ENCODE peak calls at places on chromosomes 12 and 14, in seven cellular contexts. One of them, this sample, is unnamed.

GRCh38 chr12:116037941-116038837 is 239.3 kb downstream of the MED13L start:
- DNase-seq in ascending aorta: no peak
- DNase-seq in left ventricle myocardium inferior: no peak
- DNase-seq in OCI-LY7: no peak
- DNase-seq in GM23338: no peak
- DNase-seq in mammary epithelial cell: no peak
- DNase-seq in fibroblast of mammary gland: peak
- DNase-seq in this sample: no peak

GRCh38 chr12:27703720-27704452 is 6.7 kb upstream of the MRPS35 start:
- DNase-seq in ascending aorta: no peak
- DNase-seq in mammary epithelial cell: peak
- DNase-seq in OCI-LY7: peak
- DNase-seq in GM23338: peak
- DNase-seq in left ventricle myocardium inferior: peak
- DNase-seq in fibroblast of mammary gland: peak
- DNase-seq in this sample: peak

GRCh38 chr14:105908481-105908911 is 382.1 kb downstream of the TMEM121 start:
- DNase-seq in fibroblast of mammary gland: no peak
- DNase-seq in mammary epithelial cell: no peak
- DNase-seq in GM23338: no peak
- DNase-seq in OCI-LY7: no peak
- DNase-seq in ascending aorta: no peak
- DNase-seq in left ventricle myocardium inferior: no peak
- DNase-seq in this sample: peak

GRCh38 chr14:94112513-94113060 is 2.1 kb downstream of the IFI27 start:
- DNase-seq in fibroblast of mammary gland: no peak
- DNase-seq in GM23338: no peak
- DNase-seq in OCI-LY7: no peak
- DNase-seq in left ventricle myocardium inferior: no peak
- DNase-seq in ascending aorta: no peak
- DNase-seq in mammary epithelial cell: no peak
- DNase-seq in this sample: no peak

GRCh38 chr12:47820631-47821345 is 1.1 kb upstream of the HDAC7 start:
- DNase-seq in fibroblast of mammary gland: peak
- DNase-seq in OCI-LY7: no peak
- DNase-seq in ascending aorta: peak
- DNase-seq in GM23338: peak
- DNase-seq in left ventricle myocardium inferior: peak
- DNase-seq in mammary epithelial cell: peak
- DNase-seq in this sample: no peak

GRCh38 chr12:25843976-25844375 is 114.5 kb upstream of the RASSF8 start:
- DNase-seq in mammary epithelial cell: no peak
- DNase-seq in ascending aorta: no peak
- DNase-seq in fibroblast of mammary gland: no peak
- DNase-seq in OCI-LY7: no peak
- DNase-seq in left ventricle myocardium inferior: no peak
- DNase-seq in GM23338: no peak
- DNase-seq in this sample: no peak

GRCh38 chr12:51449569-51450246 is 25.1 kb downstream of the SLC4A8 start:
- DNase-seq in GM23338: no peak
- DNase-seq in ascending aorta: no peak
- DNase-seq in mammary epithelial cell: peak
- DNase-seq in OCI-LY7: no peak
- DNase-seq in fibroblast of mammary gland: peak
- DNase-seq in left ventricle myocardium inferior: no peak
- DNase-seq in this sample: no peak

GRCh38 chr14:61561657-61562276 is 133.5 kb upstream of the HIF1A start:
- DNase-seq in left ventricle myocardium inferior: peak
- DNase-seq in GM23338: peak
- DNase-seq in fibroblast of mammary gland: peak
- DNase-seq in mammary epithelial cell: peak
- DNase-seq in OCI-LY7: no peak
- DNase-seq in ascending aorta: peak
- DNase-seq in this sample: no peak

GRCh38 chr14:30125322-30125944 is 197.8 kb upstream of the PRKD1 start:
- DNase-seq in left ventricle myocardium inferior: no peak
- DNase-seq in ascending aorta: no peak
- DNase-seq in OCI-LY7: no peak
- DNase-seq in fibroblast of mammary gland: no peak
- DNase-seq in mammary epithelial cell: no peak
- DNase-seq in GM23338: no peak
- DNase-seq in this sample: no peak

GRCh38 chr14:36647827-36648753 is 13.6 kb upstream of the PAX9 start:
- DNase-seq in left ventricle myocardium inferior: no peak
- DNase-seq in ascending aorta: no peak
- DNase-seq in mammary epithelial cell: peak
- DNase-seq in fibroblast of mammary gland: peak
- DNase-seq in OCI-LY7: no peak
- DNase-seq in GM23338: peak
- DNase-seq in this sample: peak

GRCh38 chr12:79897617-79898016 is 37.3 kb downstream of the PPP1R12A start:
- DNase-seq in OCI-LY7: no peak
- DNase-seq in fibroblast of mammary gland: peak
- DNase-seq in GM23338: peak
- DNase-seq in mammary epithelial cell: peak
- DNase-seq in ascending aorta: no peak
- DNase-seq in left ventricle myocardium inferior: no peak
- DNase-seq in this sample: no peak

GRCh38 chr12:116187158-116187511 is 90.4 kb downstream of the MED13L start:
- DNase-seq in fibroblast of mammary gland: no peak
- DNase-seq in OCI-LY7: no peak
- DNase-seq in ascending aorta: no peak
- DNase-seq in GM23338: no peak
- DNase-seq in left ventricle myocardium inferior: no peak
- DNase-seq in mammary epithelial cell: no peak
- DNase-seq in this sample: no peak

GRCh38 chr14:38254565-38255407 is 1.1 kb downstream of the CLEC14A start:
- DNase-seq in mammary epithelial cell: no peak
- DNase-seq in ascending aorta: no peak
- DNase-seq in left ventricle myocardium inferior: peak
- DNase-seq in fibroblast of mammary gland: no peak
- DNase-seq in GM23338: no peak
- DNase-seq in OCI-LY7: no peak
- DNase-seq in this sample: no peak

GRCh38 chr14:77804592-77804991 is 4.7 kb downstream of the ADCK1 start:
- DNase-seq in mammary epithelial cell: peak
- DNase-seq in GM23338: peak
- DNase-seq in ascending aorta: no peak
- DNase-seq in left ventricle myocardium inferior: no peak
- DNase-seq in OCI-LY7: peak
- DNase-seq in fibroblast of mammary gland: peak
- DNase-seq in this sample: peak

GRCh38 chr14:77800814-77801213 is 905 bp downstream of the ADCK1 start:
- DNase-seq in left ventricle myocardium inferior: no peak
- DNase-seq in ascending aorta: no peak
- DNase-seq in fibroblast of mammary gland: no peak
- DNase-seq in GM23338: no peak
- DNase-seq in mammary epithelial cell: no peak
- DNase-seq in OCI-LY7: no peak
- DNase-seq in this sample: no peak

GRCh38 chr14:77805703-77806102 is 5.8 kb downstream of the ADCK1 start:
- DNase-seq in fibroblast of mammary gland: no peak
- DNase-seq in ascending aorta: no peak
- DNase-seq in GM23338: no peak
- DNase-seq in OCI-LY7: no peak
- DNase-seq in mammary epithelial cell: no peak
- DNase-seq in left ventricle myocardium inferior: no peak
- DNase-seq in this sample: no peak

GRCh38 chr14:77794357-77794756 is 5.6 kb upstream of the ADCK1 start:
- DNase-seq in mammary epithelial cell: no peak
- DNase-seq in ascending aorta: no peak
- DNase-seq in GM23338: no peak
- DNase-seq in fibroblast of mammary gland: no peak
- DNase-seq in left ventricle myocardium inferior: no peak
- DNase-seq in OCI-LY7: no peak
- DNase-seq in this sample: no peak

DNA sequence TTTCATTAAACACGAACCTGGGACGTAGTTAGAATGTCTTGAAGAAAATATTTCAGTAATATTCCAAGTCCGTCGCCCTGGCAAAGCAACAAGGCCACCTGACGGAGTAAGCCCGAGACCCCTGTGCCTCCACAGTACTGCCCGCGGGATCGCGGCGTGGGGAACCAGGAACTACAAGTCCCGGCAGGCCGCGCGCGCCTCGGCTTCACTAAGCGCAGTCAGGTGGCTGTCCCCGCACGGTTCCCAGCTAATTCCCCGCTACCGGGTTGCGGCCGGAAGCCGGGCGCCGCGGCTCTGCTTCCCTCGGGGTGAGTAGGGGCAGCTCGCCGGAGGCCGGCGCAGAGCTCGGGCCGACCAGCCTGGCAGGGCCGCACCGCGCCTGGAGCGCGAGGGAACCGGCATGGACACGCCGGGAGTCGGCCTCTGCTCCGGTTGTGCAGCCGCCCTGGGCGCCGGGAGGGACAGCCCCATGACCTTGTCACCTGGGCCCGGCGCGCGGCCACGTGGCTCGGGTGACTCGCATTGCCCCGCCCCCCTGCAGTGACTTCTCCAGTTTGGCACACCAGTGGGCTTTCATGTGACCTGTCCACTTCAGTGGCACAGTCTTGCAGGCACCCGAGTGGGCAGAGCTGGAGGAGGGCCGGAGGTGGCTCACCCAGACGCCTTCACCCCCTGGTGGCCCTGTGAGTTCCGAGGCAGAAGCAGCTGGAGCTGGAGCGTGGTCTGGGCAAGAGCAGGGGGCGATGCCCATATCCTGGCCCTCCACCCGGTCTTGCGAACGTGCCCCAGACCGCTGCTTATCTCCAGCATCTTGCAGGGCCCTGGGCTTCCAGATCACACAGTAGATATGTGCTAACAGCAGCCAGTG is at the start of gene ADCK1:
- DNase-seq in GM23338: peak
- DNase-seq in ascending aorta: peak
- DNase-seq in fibroblast of mammary gland: peak
- DNase-seq in mammary epithelial cell: peak
- DNase-seq in left ventricle myocardium inferior: peak
- DNase-seq in OCI-LY7: peak
- DNase-seq in this sample: peak
- TF ChIP-seq CTCF in GM23338: no peak
- TF ChIP-seq CTCF in ascending aorta: peak
- TF ChIP-seq CTCF in fibroblast of mammary gland: peak
- TF ChIP-seq CTCF in mammary epithelial cell: peak
- TF ChIP-seq CTCF in left ventricle myocardium inferior: peak
- TF ChIP-seq CTCF in OCI-LY7: peak
- TF ChIP-seq CTCF in this sample: no peak

DNA sequence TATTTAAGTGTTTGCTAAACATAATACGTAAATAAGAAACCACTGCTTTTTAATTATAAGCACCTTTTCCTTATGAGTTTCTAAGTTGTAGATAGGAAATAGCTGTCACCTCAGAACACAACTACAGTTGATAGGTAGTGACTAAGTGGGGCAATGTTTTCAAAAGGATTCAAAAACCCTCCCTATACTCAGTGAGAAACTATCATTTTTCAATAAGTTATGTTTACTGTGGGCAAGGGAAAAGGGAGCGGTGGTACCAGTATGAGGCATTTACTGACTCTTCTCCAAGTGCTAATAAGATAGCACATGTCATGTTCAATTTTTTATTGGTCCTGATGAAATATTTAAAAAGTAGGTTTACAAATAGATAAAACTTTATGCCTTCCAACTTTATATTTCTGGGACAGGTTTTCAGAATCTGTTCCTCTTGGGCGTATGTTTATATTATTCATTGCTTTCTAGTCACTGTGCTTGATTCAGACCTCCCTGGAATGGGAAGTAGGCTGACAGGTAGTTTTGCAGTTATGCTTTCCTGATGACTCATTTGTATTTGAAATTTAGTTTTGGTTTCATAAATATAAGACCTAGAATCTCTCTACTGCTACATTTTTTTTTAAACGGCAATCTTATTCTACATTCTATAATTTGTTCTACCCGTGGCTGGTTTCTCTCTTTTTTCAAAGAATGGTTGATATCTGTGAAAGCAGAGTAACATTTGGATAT is 153.1 kb downstream of the TMEM117 start:
- DNase-seq in fibroblast of mammary gland: peak
- DNase-seq in left ventricle myocardium inferior: no peak
- DNase-seq in mammary epithelial cell: peak
- DNase-seq in OCI-LY7: no peak
- DNase-seq in GM23338: no peak
- DNase-seq in ascending aorta: no peak
- DNase-seq in this sample: peak
- TF ChIP-seq CTCF in fibroblast of mammary gland: no peak
- TF ChIP-seq CTCF in left ventricle myocardium inferior: no peak
- TF ChIP-seq CTCF in mammary epithelial cell: no peak
- TF ChIP-seq CTCF in OCI-LY7: no peak
- TF ChIP-seq CTCF in GM23338: no peak
- TF ChIP-seq CTCF in ascending aorta: no peak
- TF ChIP-seq CTCF in this sample: no peak

GRCh38 chr14:88521818-88522217 is 33.0 kb downstream of the PTPN21 start:
- DNase-seq in GM23338: no peak
- DNase-seq in fibroblast of mammary gland: no peak
- DNase-seq in OCI-LY7: no peak
- DNase-seq in mammary epithelial cell: no peak
- DNase-seq in ascending aorta: no peak
- DNase-seq in left ventricle myocardium inferior: no peak
- DNase-seq in this sample: no peak

GRCh38 chr14:88515499-88516221 is 39.1 kb downstream of the PTPN21 start:
- DNase-seq in OCI-LY7: no peak
- DNase-seq in ascending aorta: no peak
- DNase-seq in mammary epithelial cell: no peak
- DNase-seq in left ventricle myocardium inferior: no peak
- DNase-seq in fibroblast of mammary gland: no peak
- DNase-seq in GM23338: no peak
- DNase-seq in this sample: no peak

GRCh38 chr14:88518592-88519512 is 36.0 kb downstream of the PTPN21 start:
- DNase-seq in fibroblast of mammary gland: peak
- DNase-seq in GM23338: no peak
- DNase-seq in OCI-LY7: no peak
- DNase-seq in mammary epithelial cell: peak
- DNase-seq in left ventricle myocardium inferior: no peak
- DNase-seq in ascending aorta: no peak
- DNase-seq in this sample: no peak

GRCh38 chr14:88519907-88520306 is 34.9 kb downstream of the PTPN21 start:
- DNase-seq in fibroblast of mammary gland: no peak
- DNase-seq in ascending aorta: no peak
- DNase-seq in mammary epithelial cell: no peak
- DNase-seq in GM23338: no peak
- DNase-seq in OCI-LY7: no peak
- DNase-seq in left ventricle myocardium inferior: no peak
- DNase-seq in this sample: no peak

GRCh38 chr14:88516742-88517418 is 37.9 kb downstream of the PTPN21 start:
- DNase-seq in fibroblast of mammary gland: no peak
- DNase-seq in OCI-LY7: no peak
- DNase-seq in ascending aorta: no peak
- DNase-seq in left ventricle myocardium inferior: no peak
- DNase-seq in GM23338: no peak
- DNase-seq in mammary epithelial cell: no peak
- DNase-seq in this sample: no peak
- TF ChIP-seq CTCF in fibroblast of mammary gland: no peak
- TF ChIP-seq CTCF in OCI-LY7: no peak
- TF ChIP-seq CTCF in ascending aorta: no peak
- TF ChIP-seq CTCF in left ventricle myocardium inferior: no peak
- TF ChIP-seq CTCF in GM23338: no peak
- TF ChIP-seq CTCF in mammary epithelial cell: no peak
- TF ChIP-seq CTCF in this sample: no peak

DNA sequence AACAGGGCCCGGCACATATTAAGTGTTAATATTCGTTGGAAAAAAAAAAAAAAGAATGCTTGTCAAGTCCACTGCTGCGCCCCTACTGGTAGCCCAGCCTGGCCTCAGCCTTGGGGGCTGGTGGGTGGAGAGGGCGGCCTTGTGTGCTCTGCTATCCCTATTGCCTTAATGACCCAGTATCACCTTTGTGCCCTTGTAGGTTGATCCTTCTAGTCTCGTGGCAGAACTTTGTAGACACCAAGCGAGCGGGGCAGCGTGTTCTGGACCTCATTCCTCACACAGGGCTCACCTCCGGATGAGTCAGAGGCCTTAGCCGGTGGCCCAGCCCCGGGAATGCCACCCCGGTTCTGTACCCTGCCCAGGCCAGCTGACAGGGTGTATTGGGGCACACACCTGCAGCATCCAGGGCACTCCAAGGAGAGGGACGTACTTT is 1.8 kb upstream of the RCOR1 start:
- DNase-seq in GM23338: peak
- DNase-seq in OCI-LY7: peak
- DNase-seq in left ventricle myocardium inferior: no peak
- DNase-seq in fibroblast of mammary gland: peak
- DNase-seq in ascending aorta: no peak
- DNase-seq in mammary epithelial cell: peak
- DNase-seq in this sample: no peak
- TF ChIP-seq CTCF in GM23338: peak
- TF ChIP-seq CTCF in OCI-LY7: peak
- TF ChIP-seq CTCF in left ventricle myocardium inferior: peak
- TF ChIP-seq CTCF in fibroblast of mammary gland: peak
- TF ChIP-seq CTCF in ascending aorta: peak
- TF ChIP-seq CTCF in mammary epithelial cell: peak
- TF ChIP-seq CTCF in this sample: peak

This sample was measured in GM13976.